ENCODE peak calls at places on chromosomes 5 and 9, in nine cellular contexts. C, A, P, I, E, W, Z, L and R are unnamed samples.

GRCh38 chr5:89313804-89314588 is 431.0 kb upstream of the MEF2C start:
- DNase-seq in C (peak; percentile 64), A (peak; percentile 3), P (peak; percentile 21), I (peak; percentile 95), E (no peak), W (no peak), Z (peak; percentile 59), L (no peak), R (no peak)

GRCh38 chr9:127970401-127971313 is 10.1 kb downstream of the EEIG1 start:
- DNase-seq in C (peak; percentile 94), A (peak; percentile 91), P (no peak), I (peak; percentile 58), E (no peak), W (no peak), Z (no peak), L (peak; percentile 86), R (no peak)

GRCh38 chr9:126773004-126773607 is 31.7 kb upstream of the ZBTB43 start:
- DNase-seq in C (no peak), A (no peak), P (peak; percentile 35), I (no peak), E (peak; percentile 66), W (no peak), Z (peak; percentile 24), L (no peak), R (no peak)

GRCh38 chr5:154520861-154521453 is 42.9 kb upstream of the HAND1 start:
- DNase-seq in C (peak; percentile 62), A (peak; percentile 21), P (peak; percentile 76), I (no peak), E (peak; percentile 91), W (peak; percentile 57), Z (no peak), L (no peak), R (no peak)

GRCh38 chr9:115034801-115035200 is 83.2 kb downstream of the TNC start:
- DNase-seq in C (no peak), A (no peak), P (peak; percentile 36), I (peak; percentile 83), E (no peak), W (no peak), Z (peak; percentile 54), L (no peak), R (no peak)

GRCh38 chr9:29691758-29692407 is 2118.6 kb upstream of the C9orf72 start:
- DNase-seq in C (peak; percentile 4), A (peak; percentile 16), P (peak; percentile 73), I (peak; percentile 48), E (peak; percentile 69), W (no peak), Z (peak; percentile 57), L (no peak), R (no peak)

GRCh38 chr9:38066167-38066906 is 2.7 kb downstream of the SHB start:
- DNase-seq in C (no peak), A (no peak), P (peak; percentile 46), I (peak; percentile 52), E (no peak), W (no peak), Z (no peak), L (no peak), R (no peak)

GRCh38 chr5:83470920-83471404 is 582 bp upstream of the VCAN start:
- DNase-seq in C (peak; percentile 22), A (no peak), P (peak; percentile 4), I (no peak), E (no peak), W (no peak), Z (peak; percentile 25), L (no peak), R (no peak)

GRCh38 chr9:110257097-110257955 is 1.0 kb upstream of the TXN start:
- DNase-seq in C (peak; percentile 24), A (no peak), P (peak; percentile 32), I (peak; percentile 58), E (no peak), W (no peak), Z (peak; percentile 39), L (no peak), R (no peak)

GRCh38 chr5:134247411-134247810 is 21.5 kb upstream of the PPP2CA start:
- DNase-seq in C (no peak), A (no peak), P (peak; percentile 93), I (peak; percentile 88), E (no peak), W (no peak), Z (peak; percentile 73), L (no peak), R (no peak)

GRCh38 chr5:38162625-38163024 is 95.7 kb upstream of the EGFLAM start:
- DNase-seq in C (no peak), A (no peak), P (no peak), I (peak; percentile 14), E (no peak), W (no peak), Z (no peak), L (no peak), R (no peak)

GRCh38 chr5:34898258-34898895 is 16.9 kb downstream of the RAD1 start:
- DNase-seq in C (peak; percentile 56), A (peak; percentile 64), P (peak; percentile 73), I (peak; percentile 43), E (peak; percentile 67), W (peak; percentile 61), Z (peak; percentile 84), L (peak; percentile 64), R (peak; percentile 29)

GRCh38 chr5:167916261-167916660 is 375.2 kb upstream of the WWC1 start:
- DNase-seq in C (no peak), A (no peak), P (no peak), I (no peak), E (no peak), W (no peak), Z (no peak), L (no peak), R (no peak)

GRCh38 chr9:89677696-89678393 is 73.0 kb downstream of the GADD45G start:
- DNase-seq in C (no peak), A (no peak), P (no peak), I (no peak), E (peak; percentile 70), W (no peak), Z (no peak), L (no peak), R (no peak)

GRCh38 chr9:131809941-131810344 is 70.1 kb upstream of the RAPGEF1 start:
- DNase-seq in C (no peak), A (no peak), P (no peak), I (peak; percentile 14), E (no peak), W (no peak), Z (peak; percentile 37), L (no peak), R (no peak)

GRCh38 chr5:177509361-177509951 is at the start of gene DOK3:
- DNase-seq in C (peak; percentile 66), A (peak; percentile 82), P (no peak), I (no peak), E (no peak), W (peak; percentile 59), Z (no peak), L (no peak), R (no peak)

GRCh38 chr5:180370861-180371641 is 17.9 kb upstream of the GFPT2 start:
- DNase-seq in C (no peak), A (no peak), P (no peak), I (no peak), E (no peak), W (no peak), Z (no peak), L (no peak), R (no peak)

GRCh38 chr5:172667786-172668735 is 27.0 kb downstream of the NEURL1B start:
- DNase-seq in C (no peak), A (no peak), P (peak; percentile 49), I (no peak), E (no peak), W (no peak), Z (peak; percentile 27), L (no peak), R (no peak)

GRCh38 chr5:176387384-176387925 is 943 bp downstream of the NOP16 start:
- DNase-seq in C (no peak), A (peak; percentile 21), P (no peak), I (no peak), E (no peak), W (no peak), Z (no peak), L (no peak), R (no peak)
- TF ChIP-seq CTCF in C (no peak), A (peak; percentile 39), P (no peak), I (no peak), E (no peak), W (no peak), Z (no peak), L (no peak), R (no peak)

GRCh38 chr5:4909086-4909485 is 231.0 kb upstream of the ADAMTS16 start:
- DNase-seq in C (no peak), A (no peak), P (no peak), I (no peak), E (no peak), W (no peak), Z (no peak), L (no peak), R (no peak)

GRCh38 chr5:4906821-4907220 is 233.3 kb upstream of the ADAMTS16 start:
- DNase-seq in C (no peak), A (no peak), P (no peak), I (no peak), E (no peak), W (no peak), Z (no peak), L (no peak), R (no peak)

GRCh38 chr5:4907636-4908035 is 232.5 kb upstream of the ADAMTS16 start:
- DNase-seq in C (no peak), A (no peak), P (no peak), I (no peak), E (no peak), W (no peak), Z (no peak), L (no peak), R (no peak)

GRCh38 chr5:4901890-4902289 is 238.2 kb upstream of the ADAMTS16 start:
- DNase-seq in C (no peak), A (no peak), P (no peak), I (no peak), E (no peak), W (no peak), Z (no peak), L (no peak), R (no peak)

GRCh38 chr5:4905674-4906528 is 234.2 kb upstream of the ADAMTS16 start:
- DNase-seq in C (no peak), A (no peak), P (no peak), I (no peak), E (peak; percentile 47), W (no peak), Z (no peak), L (no peak), R (no peak)
- TF ChIP-seq CTCF in C (no peak), A (no peak), P (no peak), I (no peak), E (no peak), W (no peak), Z (no peak), L (no peak), R (no peak)

GRCh38 chr5:128539038-128539429 is 989 bp upstream of the FBN2 start:
- DNase-seq in C (peak; percentile 8), A (no peak), P (peak; percentile 65), I (peak; percentile 63), E (no peak), W (no peak), Z (peak; percentile 25), L (no peak), R (no peak)
- TF ChIP-seq CTCF in C (no peak), A (no peak), P (no peak), I (peak; percentile 2), E (no peak), W (no peak), Z (no peak), L (no peak), R (no peak)

DNA sequence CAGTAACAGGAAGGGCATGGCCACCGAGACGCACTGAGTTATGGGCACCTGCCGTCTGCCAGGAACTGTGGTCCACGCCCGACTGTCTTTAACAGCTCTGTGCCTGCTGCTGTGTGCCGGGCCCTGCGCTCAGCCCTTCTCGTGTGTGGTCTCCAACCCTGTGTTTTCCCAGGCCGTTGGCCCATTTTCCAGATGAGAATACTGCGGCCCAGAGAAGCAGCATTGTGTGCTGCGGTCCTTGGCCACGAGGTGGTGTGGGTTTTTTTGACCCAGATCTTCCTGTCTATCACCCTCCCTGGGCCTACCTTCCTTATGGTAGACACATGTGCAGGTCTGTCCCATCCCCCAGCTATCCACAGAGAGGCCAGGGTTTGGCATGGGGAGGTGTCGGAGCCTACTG is 47.0 kb downstream of the RXRA start:
- DNase-seq in C (no peak), A (no peak), P (peak; percentile 92), I (no peak), E (no peak), W (no peak), Z (no peak), L (no peak), R (no peak)
- TF ChIP-seq CTCF in C (no peak), A (peak; percentile 31), P (peak; percentile 8), I (no peak), E (no peak), W (no peak), Z (no peak), L (no peak), R (no peak)